ENCODE peak calls at places on chromosome 22, in seven cellular contexts. S, M, O, V, U, D and E are unnamed samples.

GRCh38 chr22:20271114-20271994 is 3.2 kb upstream of the RTN4R start:
- DNase-seq in V (no peak), S (no peak), U (no peak), M (no peak), O (peak; percentile 40), D (no peak), E (no peak)

GRCh38 chr22:27378994-27379393 is 422.6 kb downstream of the MN1 start:
- DNase-seq in S (no peak), V (no peak), D (no peak), M (no peak), U (no peak), O (no peak), E (no peak)

GRCh38 chr22:29128891-29129643 is 56.2 kb downstream of the KREMEN1 start:
- DNase-seq in M (no peak), S (no peak), V (no peak), U (no peak), O (no peak), D (no peak), E (no peak)

GRCh38 chr22:37121887-37122591 is 12.5 kb upstream of the TMPRSS6 start:
- DNase-seq in D (no peak), U (peak; percentile 56), O (peak; percentile 60), S (no peak), M (no peak), V (no peak), E (peak; percentile 34)

GRCh38 chr22:48068323-48068722 is 1305.9 kb downstream of the TBC1D22A start:
- DNase-seq in O (no peak), U (no peak), M (no peak), S (no peak), D (no peak), V (no peak), E (no peak)

GRCh38 chr22:49392247-49392646 is 435.4 kb downstream of the BRD1 start:
- DNase-seq in S (no peak), O (no peak), M (no peak), D (no peak), V (no peak), U (no peak), E (no peak)

GRCh38 chr22:40302149-40302548 is 44.2 kb upstream of the ADSL start:
- DNase-seq in U (no peak), O (no peak), V (no peak), S (no peak), M (no peak), D (no peak), E (no peak)

GRCh38 chr22:41280065-41280464 is 5.9 kb downstream of the RANGAP1 start:
- DNase-seq in O (no peak), V (no peak), D (no peak), M (no peak), U (no peak), S (no peak), E (no peak)

GRCh38 chr22:35882226-35883027 is 146.2 kb downstream of the RBFOX2 start:
- DNase-seq in D (no peak), U (no peak), S (no peak), V (no peak), M (no peak), O (no peak), E (no peak)

GRCh38 chr22:17590586-17590985 is 27.3 kb downstream of the SLC25A18 start:
- DNase-seq in O (no peak), V (no peak), D (no peak), S (no peak), M (no peak), U (no peak), E (no peak)

GRCh38 chr22:50489363-50490243 is 2.9 kb downstream of the MIOX start:
- DNase-seq in M (no peak), S (no peak), D (no peak), O (no peak), U (no peak), V (no peak), E (no peak)

GRCh38 chr22:35349704-35350538 is 31.0 kb upstream of the HMOX1 start:
- DNase-seq in O (no peak), M (no peak), V (no peak), U (no peak), D (no peak), S (no peak), E (peak; percentile 31)

GRCh38 chr22:39763276-39763675 is 130.3 kb downstream of the ENTHD1 start:
- DNase-seq in O (no peak), S (no peak), V (no peak), M (no peak), U (no peak), D (no peak), E (no peak)

GRCh38 chr22:36736701-36737320 is 33.3 kb upstream of the CACNG2 start:
- DNase-seq in O (no peak), U (no peak), M (no peak), S (no peak), V (no peak), D (no peak), E (no peak)

GRCh38 chr22:17228725-17229126 is 9.5 kb upstream of the ADA2 start:
- DNase-seq in O (peak; percentile 68), V (no peak), D (no peak), U (peak; percentile 43), S (no peak), M (no peak), E (no peak)

GRCh38 chr22:39999144-39999757 is 4.5 kb downstream of the FAM83F start:
- DNase-seq in S (no peak), U (no peak), D (no peak), M (no peak), O (no peak), V (no peak), E (no peak)

GRCh38 chr22:20946080-20946986 is 20.7 kb upstream of the AIFM3 start:
- DNase-seq in V (no peak), S (no peak), O (peak; percentile 70), M (no peak), D (no peak), U (peak; percentile 42), E (peak; percentile 27)

GRCh38 chr22:29765905-29766631 is 739 bp downstream of the ZMAT5 start:
- DNase-seq in O (no peak), S (no peak), V (no peak), M (no peak), D (no peak), U (no peak), E (peak; percentile 20)

GRCh38 chr22:49827307-49827852 is 293 bp downstream of the BRD1 start:
- DNase-seq in O (no peak), U (no peak), S (no peak), V (no peak), M (no peak), D (no peak), E (peak; percentile 54)

GRCh38 chr22:21030621-21031544 is 1.5 kb downstream of the SLC7A4 start:
- DNase-seq in M (no peak), S (no peak), V (no peak), U (no peak), D (no peak), O (no peak), E (no peak)

GRCh38 chr22:45608763-45609180 is 62.9 kb upstream of the ATXN10 start:
- DNase-seq in U (peak; percentile 87), D (no peak), S (no peak), O (no peak), M (no peak), V (no peak), E (peak; percentile 25)

GRCh38 chr22:20884454-20884853 is 25.6 kb downstream of the SNAP29 start:
- DNase-seq in D (no peak), U (no peak), S (no peak), O (no peak), M (no peak), V (no peak), E (no peak)

GRCh38 chr22:48753381-48753730 is 1074.3 kb downstream of the BRD1 start:
- DNase-seq in M (no peak), D (no peak), S (no peak), V (no peak), U (no peak), O (peak; percentile 14), E (no peak)

GRCh38 chr22:42922374-42923177 is 65.5 kb upstream of the ARFGAP3 start:
- DNase-seq in D (no peak), M (no peak), U (no peak), O (no peak), S (no peak), V (no peak), E (no peak)
- H3K27ac ChIP-seq in D (no peak overlapping the region), M (peak overlapping the region; percentile 68), U (peak overlapping the region; percentile 48), O (peak overlapping the region; percentile 63), S (peak overlapping the region; percentile 95), V (peak overlapping the region; percentile 79), E (peak overlapping the region; percentile 28)

GRCh38 chr22:19120829-19121630 is 1.2 kb downstream of the DGCR2 start:
- DNase-seq in S (no peak), O (peak; percentile 82), M (no peak), D (no peak), V (no peak), U (peak; percentile 76), E (peak; percentile 28)
- H3K27ac ChIP-seq in S (peak overlapping the region; percentile 89), O (peak overlapping the region; percentile 95), M (peak overlapping the region; percentile 97), D (peak overlapping the region; percentile 82), V (peak overlapping the region; percentile 82), U (peak overlapping the region; percentile 20), E (peak overlapping the region; percentile 93)

GRCh38 chr22:24165673-24166072 is 15.6 kb upstream of the SUSD2 start:
- DNase-seq in D (no peak), M (no peak), V (no peak), U (peak; percentile 32), S (no peak), O (no peak), E (no peak)
- H3K27ac ChIP-seq in D (no peak overlapping the region), M (no peak overlapping the region), V (no peak overlapping the region), U (no peak overlapping the region), S (peak overlapping the region; percentile 45), O (no peak overlapping the region), E (no peak overlapping the region)

GRCh38 chr22:46612341-46612903 is 7.8 kb upstream of the GRAMD4 start:
- DNase-seq in M (no peak), O (no peak), V (no peak), S (no peak), U (no peak), D (no peak), E (no peak)
- H3K27ac ChIP-seq in M (peak overlapping the region; percentile 74), O (peak overlapping the region; percentile 46), V (no peak overlapping the region), S (no peak overlapping the region), U (no peak overlapping the region), D (no peak overlapping the region), E (peak overlapping the region; percentile 78)

GRCh38 chr22:42747701-42748513 is 27.2 kb upstream of the A4GALT start:
- DNase-seq in D (no peak), O (no peak), U (no peak), M (no peak), V (no peak), S (no peak), E (peak; percentile 73)

GRCh38 chr22:42745118-42745517 is 24.4 kb upstream of the A4GALT start:
- DNase-seq in U (no peak), S (no peak), M (no peak), V (no peak), O (no peak), D (no peak), E (peak; percentile 23)

GRCh38 chr22:42743501-42743991 is 22.9 kb upstream of the A4GALT start:
- DNase-seq in D (no peak), M (peak; percentile 91), O (peak; percentile 39), U (no peak), V (peak; percentile 65), S (peak; percentile 89), E (no peak)

GRCh38 chr22:42742940-42743339 is 22.3 kb upstream of the A4GALT start:
- DNase-seq in U (no peak), D (no peak), V (no peak), M (peak; percentile 64), O (no peak), S (peak; percentile 28), E (no peak)
- H3K27ac ChIP-seq in U (no peak overlapping the region), D (no peak overlapping the region), V (peak overlapping the region; percentile 68), M (peak overlapping the region; percentile 91), O (peak overlapping the region; percentile 63), S (peak overlapping the region; percentile 58), E (no peak overlapping the region)

GRCh38 chr22:46750530-46750800 is 12.0 kb upstream of the TBC1D22A start:
- DNase-seq in V (no peak), S (no peak), M (no peak), O (no peak), D (no peak), U (no peak), E (no peak)
- H3K27ac ChIP-seq in V (no peak overlapping the region), S (no peak overlapping the region), M (peak overlapping the region; percentile 62), O (peak overlapping the region; percentile 27), D (no peak overlapping the region), U (no peak overlapping the region), E (no peak overlapping the region)